ENCODE peak calls at places on chromosomes 13 and 19, in eight cellular contexts. L, F, H, Q, U, P, C and B are unnamed samples. For H3K9me2, H3K27me3 and H3K4me1, the result is how much of the 10 kb centered on the place peaks cover.

GRCh38 chr19:56310462-56310861 is 4.2 kb downstream of the ZSCAN5A start:
- DNase-seq in L (no peak), F (no peak), H (no peak), Q (no peak), U (no peak), P (no peak), C (no peak), B (no peak)

GRCh38 chr19:12939292-12939606 is 840 bp downstream of the CALR start:
- DNase-seq in L (no peak), F (peak), H (peak), Q (no peak), U (no peak), P (no peak), C (no peak), B (peak)

GRCh38 chr19:6278740-6279619 is 795 bp downstream of the MLLT1 start:
- DNase-seq in L (no peak), F (no peak), H (peak), Q (no peak), U (peak), P (no peak), C (no peak), B (peak)

GRCh38 chr19:3687393-3687773 is 12.9 kb downstream of the PIP5K1C start:
- DNase-seq in L (no peak), F (no peak), H (no peak), Q (no peak), U (no peak), P (no peak), C (no peak), B (no peak)

GRCh38 chr19:58334691-58335249 is 8.0 kb downstream of the ZSCAN22 start:
- DNase-seq in L (no peak), F (no peak), H (no peak), Q (no peak), U (peak), P (no peak), C (no peak), B (no peak)

GRCh38 chr13:72651196-72651595 is 76.2 kb downstream of the MZT1 start:
- DNase-seq in L (peak), F (peak), H (no peak), Q (no peak), U (peak), P (peak), C (peak), B (no peak)

GRCh38 chr19:14649020-14649419 is 25.6 kb downstream of the ADGRE3 start:
- DNase-seq in L (no peak), F (no peak), H (no peak), Q (no peak), U (no peak), P (no peak), C (no peak), B (no peak)

GRCh38 chr19:6586056-6586455 is 4.9 kb downstream of the CD70 start:
- DNase-seq in L (no peak), F (no peak), H (no peak), Q (no peak), U (no peak), P (no peak), C (no peak), B (no peak)

GRCh38 chr13:40583738-40584137 is 82.7 kb downstream of the FOXO1 start:
- DNase-seq in L (no peak), F (no peak), H (no peak), Q (no peak), U (no peak), P (no peak), C (no peak), B (no peak)

GRCh38 chr19:35052599-35053190 is 11.2 kb downstream of the HPN start:
- DNase-seq in L (no peak), F (no peak), H (no peak), Q (no peak), U (no peak), P (no peak), C (no peak), B (no peak)

GRCh38 chr13:68056816-68057710 is 826.9 kb upstream of the PCDH9 start:
- DNase-seq in L (peak), F (peak), H (no peak), Q (peak), U (peak), P (no peak), C (no peak), B (no peak)

GRCh38 chr13:46496086-46496485 is 56.9 kb upstream of the LRCH1 start:
- DNase-seq in L (no peak), F (no peak), H (no peak), Q (no peak), U (no peak), P (no peak), C (no peak), B (no peak)

GRCh38 chr19:37809366-37809765 is 30.0 kb upstream of the ZNF573 start:
- DNase-seq in L (no peak), F (no peak), H (no peak), Q (no peak), U (no peak), P (no peak), C (no peak), B (no peak)

GRCh38 chr19:4597278-4597974 is 37.9 kb upstream of the SEMA6B start:
- DNase-seq in L (no peak), F (no peak), H (no peak), Q (no peak), U (no peak), P (no peak), C (no peak), B (no peak)

GRCh38 chr19:40341601-40342482 is 6.4 kb downstream of the C19orf47 start:
- DNase-seq in L (no peak), F (no peak), H (peak), Q (no peak), U (no peak), P (no peak), C (no peak), B (no peak)

GRCh38 chr13:110265341-110265681 is 41.6 kb downstream of the COL4A1 start:
- DNase-seq in L (no peak), F (no peak), H (no peak), Q (no peak), U (no peak), P (peak), C (no peak), B (no peak)

GRCh38 chr19:2475702-2476450 is at the start of gene GADD45B:
- DNase-seq in L (peak), F (peak), H (peak), Q (peak), U (peak), P (peak), C (peak), B (peak)

GRCh38 chr19:18156841-18157464 is 4.0 kb downstream of the PIK3R2 start:
- DNase-seq in L (no peak), F (peak), H (peak), Q (no peak), U (peak), P (peak), C (peak), B (no peak)

GRCh38 chr19:1098177-1099051 is 3.2 kb upstream of the POLR2E start:
- DNase-seq in L (no peak), F (peak), H (peak), Q (peak), U (peak), P (no peak), C (no peak), B (no peak)

GRCh38 chr13:42752731-42753130 is 28.7 kb upstream of the FAM216B start:
- DNase-seq in L (no peak), F (no peak), H (peak), Q (no peak), U (no peak), P (no peak), C (no peak), B (no peak)

GRCh38 chr13:31595568-31595967 is 143.8 kb upstream of the RXFP2 start:
- DNase-seq in L (no peak), F (no peak), H (peak), Q (no peak), U (no peak), P (no peak), C (no peak), B (no peak)

GRCh38 chr13:32036762-32037161 is 5.2 kb downstream of the FRY start:
- DNase-seq in L (no peak), F (no peak), H (no peak), Q (no peak), U (no peak), P (no peak), C (no peak), B (no peak)

GRCh38 chr13:100573121-100573520 is 15.5 kb downstream of the GGACT start:
- DNase-seq in L (peak), F (peak), H (peak), Q (peak), U (peak), P (peak), C (peak), B (peak)

GRCh38 chr13:24119593-24120508 is 40.7 kb upstream of the SPATA13 start:
- DNase-seq in L (no peak), F (no peak), H (no peak), Q (no peak), U (no peak), P (no peak), C (no peak), B (no peak)

GRCh38 chr13:20826810-20827560 is 53.2 kb upstream of the EEF1AKMT1 start:
- DNase-seq in L (no peak), F (no peak), H (peak), Q (no peak), U (no peak), P (no peak), C (no peak), B (no peak)

GRCh38 chr19:17286742-17287141 is 5.0 kb downstream of the ANKLE1 start:
- DNase-seq in L (no peak), F (no peak), H (no peak), Q (peak), U (no peak), P (no peak), C (no peak), B (no peak)

GRCh38 chr13:28865951-28866350 is 45.8 kb downstream of the MTUS2 start:
- DNase-seq in L (no peak), F (no peak), H (no peak), Q (no peak), U (no peak), P (no peak), C (no peak), B (no peak)

GRCh38 chr13:40665754-40666057 is 735 bp downstream of the FOXO1 start:
- DNase-seq in L (no peak), F (peak), H (peak), Q (no peak), U (no peak), P (peak), C (no peak), B (peak)

GRCh38 chr19:34075661-34076091 is 96.6 kb upstream of the LSM14A start:
- DNase-seq in L (no peak), F (peak), H (peak), Q (no peak), U (no peak), P (no peak), C (no peak), B (no peak)

GRCh38 chr19:49272204-49272603 is 52.8 kb downstream of the SLC6A16 start:
- DNase-seq in L (no peak), F (peak), H (peak), Q (peak), U (no peak), P (no peak), C (peak), B (no peak)

GRCh38 chr19:49271080-49271753 is 53.8 kb downstream of the SLC6A16 start:
- DNase-seq in L (no peak), F (no peak), H (no peak), Q (peak), U (no peak), P (no peak), C (no peak), B (no peak)
- H3K9me2 ChIP-seq in L (under half), F (under half), H (under half), Q (under half), U (under half), P (under half), C (under half), B (under half)

DNA sequence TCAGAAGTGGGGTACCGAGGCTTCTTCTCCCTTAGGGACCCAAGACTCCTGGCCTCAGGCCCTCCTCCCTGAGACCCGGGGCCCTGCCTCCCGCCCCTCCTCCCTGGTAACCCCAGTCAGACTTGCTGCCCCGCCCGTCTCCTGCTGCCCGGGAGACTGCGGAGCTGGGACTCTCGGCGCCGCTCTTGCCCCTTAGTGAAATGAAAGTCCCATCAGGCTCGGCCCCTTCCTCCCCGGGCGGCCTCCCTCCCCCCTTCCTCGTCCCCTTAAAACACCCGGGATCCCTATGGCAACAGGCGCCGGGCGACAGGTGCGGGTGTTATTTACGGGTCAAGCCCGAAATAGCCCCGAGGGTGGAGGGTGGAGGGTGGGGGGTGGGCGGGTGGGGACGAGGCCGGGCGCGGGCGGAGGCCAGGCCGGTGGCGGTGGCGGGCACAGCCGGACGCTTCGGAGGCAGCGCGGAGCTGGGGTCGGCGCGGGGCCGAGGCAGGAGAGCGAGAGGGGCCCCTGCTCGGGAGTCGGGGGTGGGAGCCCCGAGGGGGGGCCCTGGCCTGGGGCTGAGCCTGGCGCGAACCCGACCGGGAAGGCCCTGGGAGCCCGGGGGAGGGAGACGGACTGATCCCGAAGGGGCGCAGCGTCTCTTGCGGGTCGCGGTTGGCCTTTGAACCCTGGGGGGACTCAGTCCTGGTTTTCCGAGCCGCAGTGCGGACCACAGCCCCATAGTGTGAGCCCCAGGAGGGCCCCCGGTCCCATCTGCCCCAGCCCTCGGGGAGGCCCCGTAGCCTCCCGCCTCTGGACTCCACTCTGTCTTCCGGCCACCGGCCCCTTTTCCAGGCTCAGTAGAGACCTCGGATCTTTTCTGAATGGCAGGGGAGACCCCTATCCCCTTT is at the start of gene CACNG6:
- DNase-seq in L (peak), F (peak), H (peak), Q (peak), U (peak), P (peak), C (no peak), B (no peak)
- H3K27me3 ChIP-seq in L (half or more), F (under half), H (under half), Q (under half), U (under half), P (under half), C (under half), B (under half)

DNA sequence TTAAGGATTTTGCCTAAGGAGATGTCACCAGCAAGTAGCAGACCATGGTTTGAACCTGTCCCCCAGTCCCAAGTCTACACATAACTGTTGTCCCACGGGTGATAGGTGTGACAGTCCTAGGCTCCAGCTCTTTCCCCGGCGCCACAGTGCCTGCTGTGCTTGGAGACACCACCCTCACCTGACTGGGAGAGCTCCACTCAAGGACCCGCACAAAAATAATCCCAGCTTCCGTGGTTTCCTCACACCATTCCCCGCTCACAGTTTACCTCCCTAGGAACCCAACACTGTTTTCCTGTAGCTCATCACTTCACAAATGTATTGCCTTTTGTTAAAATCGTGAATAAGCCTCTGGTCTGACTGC is 19.8 kb upstream of the RASA3 start:
- DNase-seq in L (no peak), F (no peak), H (no peak), Q (no peak), U (peak), P (no peak), C (no peak), B (no peak)
- H3K4me1 ChIP-seq in L (under half), F (under half), H (under half), Q (under half), U (under half), P (under half), C (under half), B (under half)

GRCh38 chr13:89568276-89568675 is 1779.2 kb upstream of the MIR17HG start:
- DNase-seq in L (no peak), F (peak), H (no peak), Q (no peak), U (no peak), P (no peak), C (no peak), B (no peak)
- H3K9me2 ChIP-seq in L (under half), F (under half), H (under half), Q (under half), U (under half), P (under half), C (under half), B (under half)